ENCODE peak calls at places on chromosomes 16 and 17, in ten cellular contexts. Z, S, R, G, L, K, F, J, V and Y are unnamed samples.

GRCh38 chr16:324451-325334 is 27.8 kb downstream of the AXIN1 start:
- DNase-seq in Z (no peak), S (peak; percentile 14), R (no peak), G (no peak), L (no peak), K (no peak), F (no peak), J (no peak), V (peak; percentile 43), Y (peak; percentile 70)

GRCh38 chr16:30356401-30357084 is 1.4 kb upstream of the CD2BP2 start:
- DNase-seq in Z (no peak), S (peak; percentile 23), R (no peak), G (no peak), L (no peak), K (no peak), F (peak; percentile 14), J (peak; percentile 52), V (no peak), Y (no peak)

GRCh38 chr17:31394544-31394943 is 3.1 kb downstream of the RAB11FIP4 start:
- DNase-seq in Z (no peak), S (peak; percentile 48), R (peak; percentile 59), G (peak; percentile 85), L (no peak), K (peak; percentile 44), F (peak; percentile 77), J (no peak), V (peak; percentile 89), Y (peak; percentile 87)

GRCh38 chr16:593406-593805 is 3.5 kb downstream of the RAB40C start:
- DNase-seq in Z (no peak), S (no peak), R (no peak), G (no peak), L (peak; percentile 94), K (peak; percentile 77), F (no peak), J (no peak), V (peak; percentile 84), Y (no peak)

GRCh38 chr17:2071421-2072281 is 16.7 kb downstream of the HIC1 start:
- DNase-seq in Z (no peak), S (no peak), R (no peak), G (no peak), L (no peak), K (no peak), F (peak; percentile 21), J (no peak), V (no peak), Y (no peak)

GRCh38 chr17:58402047-58402446 is 15.3 kb downstream of the RNF43 start:
- DNase-seq in Z (peak; percentile 85), S (no peak), R (no peak), G (no peak), L (peak; percentile 40), K (peak; percentile 64), F (peak; percentile 55), J (no peak), V (no peak), Y (no peak)

GRCh38 chr17:20922128-20922670 is 120.6 kb downstream of the USP22 start:
- DNase-seq in Z (no peak), S (no peak), R (no peak), G (no peak), L (no peak), K (peak; percentile 23), F (peak; percentile 66), J (no peak), V (no peak), Y (no peak)

GRCh38 chr16:16021988-16022682 is 72.7 kb downstream of the ABCC1 start:
- DNase-seq in Z (peak; percentile 81), S (peak; percentile 60), R (no peak), G (no peak), L (peak; percentile 96), K (peak; percentile 95), F (peak; percentile 98), J (peak; percentile 82), V (peak; percentile 91), Y (no peak)

GRCh38 chr17:39724731-39725130 is 5.6 kb downstream of the MIEN1 start:
- DNase-seq in Z (no peak), S (no peak), R (no peak), G (no peak), L (no peak), K (no peak), F (no peak), J (no peak), V (no peak), Y (no peak)

GRCh38 chr16:9048302-9048700 is 43.1 kb upstream of the HAPSTR1 start:
- DNase-seq in Z (peak; percentile 29), S (no peak), R (no peak), G (no peak), L (no peak), K (peak; percentile 7), F (peak; percentile 55), J (no peak), V (no peak), Y (no peak)

GRCh38 chr16:87688876-87689815 is 76.6 kb downstream of the KLHDC4 start:
- DNase-seq in Z (no peak), S (no peak), R (no peak), G (no peak), L (no peak), K (no peak), F (no peak), J (no peak), V (no peak), Y (no peak)

GRCh38 chr16:85401370-85401916 is 211.7 kb upstream of the GSE1 start:
- DNase-seq in Z (no peak), S (no peak), R (no peak), G (no peak), L (no peak), K (no peak), F (no peak), J (no peak), V (no peak), Y (no peak)

GRCh38 chr16:85004587-85005205 is 6.6 kb downstream of the ZDHHC7 start:
- DNase-seq in Z (no peak), S (no peak), R (no peak), G (no peak), L (peak; percentile 69), K (peak; percentile 71), F (peak; percentile 90), J (no peak), V (peak; percentile 72), Y (no peak)

GRCh38 chr16:89048871-89049422 is 44.7 kb upstream of the ACSF3 start:
- DNase-seq in Z (no peak), S (no peak), R (no peak), G (no peak), L (no peak), K (no peak), F (no peak), J (no peak), V (no peak), Y (no peak)

GRCh38 chr17:57723427-57724037 is 21.6 kb downstream of the CCDC182 start:
- DNase-seq in Z (no peak), S (no peak), R (no peak), G (no peak), L (no peak), K (no peak), F (no peak), J (no peak), V (no peak), Y (no peak)

GRCh38 chr16:75618782-75619181 is 4.3 kb downstream of the ADAT1 start:
- DNase-seq in Z (no peak), S (no peak), R (no peak), G (no peak), L (no peak), K (no peak), F (no peak), J (no peak), V (no peak), Y (no peak)

GRCh38 chr16:7914738-7915137 is 582.1 kb downstream of the RBFOX1 start:
- DNase-seq in Z (no peak), S (no peak), R (no peak), G (no peak), L (no peak), K (no peak), F (no peak), J (no peak), V (peak; percentile 9), Y (no peak)

DNA sequence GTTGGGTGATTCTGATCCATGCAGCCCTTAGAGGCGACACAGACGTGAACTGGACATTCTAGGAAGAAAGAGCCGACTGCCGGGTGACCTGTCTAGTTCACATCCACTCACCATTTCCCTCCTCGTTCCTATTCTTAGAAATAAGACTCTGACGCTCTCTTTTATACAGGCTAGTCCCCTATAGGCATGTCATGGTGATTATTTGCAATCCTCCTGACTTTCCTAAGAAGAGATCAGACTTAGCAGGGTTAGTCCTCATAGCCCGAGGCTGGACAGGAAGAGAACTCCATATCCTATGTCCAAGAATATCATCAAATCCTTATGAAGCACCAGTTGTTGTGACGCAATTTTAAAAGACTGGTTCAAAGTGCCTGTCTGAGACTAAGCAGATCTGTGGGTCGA is 382.1 kb downstream of the SOX9 start:
- DNase-seq in Z (no peak), S (no peak), R (no peak), G (no peak), L (no peak), K (no peak), F (peak; percentile 69), J (no peak), V (no peak), Y (no peak)
- H3K4me3 ChIP-seq in Z (no peak overlapping the region), S (no peak overlapping the region), R (no peak overlapping the region), G (no peak overlapping the region), L (no peak overlapping the region), K (no peak overlapping the region), F (peak overlapping the region; percentile 53), J (no peak overlapping the region), V (no peak overlapping the region), Y (no peak overlapping the region)

DNA sequence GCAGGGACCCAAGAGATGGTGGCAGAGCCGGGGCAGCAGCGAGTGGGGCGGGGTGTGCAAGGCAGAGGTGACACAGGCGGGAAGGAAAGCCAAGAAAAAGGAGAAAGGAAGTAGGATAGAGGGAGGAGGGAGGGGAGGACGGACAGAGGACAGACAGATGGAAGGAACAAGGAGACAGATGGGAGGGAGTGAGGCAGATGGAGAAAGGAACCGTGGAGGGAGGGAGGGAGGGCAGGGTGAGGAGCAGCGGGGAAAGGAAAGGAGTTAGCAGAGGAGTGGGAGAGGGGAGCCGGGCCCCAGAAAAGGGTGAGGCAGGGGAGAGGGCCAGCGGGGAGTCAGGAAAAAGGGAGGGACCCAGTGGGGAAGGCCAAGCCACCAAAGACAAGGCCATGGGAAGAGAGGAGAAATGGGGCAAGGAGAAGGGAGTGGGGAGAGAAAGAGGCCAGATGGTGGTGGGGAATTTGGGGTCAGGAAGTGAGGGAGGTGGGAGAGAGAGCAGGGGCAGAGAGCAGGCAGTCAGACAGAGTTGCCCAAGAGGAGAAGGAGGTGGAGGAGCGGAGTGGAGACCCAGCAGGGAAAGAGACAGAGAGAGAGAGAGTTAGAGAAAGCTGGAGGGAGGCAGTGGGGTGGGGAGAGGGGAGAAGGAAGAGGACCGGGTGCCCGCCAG is 13.2 kb upstream of the ASGR1 start:
- DNase-seq in Z (no peak), S (no peak), R (no peak), G (no peak), L (no peak), K (no peak), F (no peak), J (no peak), V (no peak), Y (no peak)
- H3K9me2 ChIP-seq in Z (no peaks in the 10 kb centered on the region), S (no peaks in the 10 kb centered on the region), R (no peaks in the 10 kb centered on the region), G (no peaks in the 10 kb centered on the region), L (no peaks in the 10 kb centered on the region), K (no peaks in the 10 kb centered on the region), F (no peaks in the 10 kb centered on the region), J (no peaks in the 10 kb centered on the region), V (no peaks in the 10 kb centered on the region), Y (no peaks in the 10 kb centered on the region)

GRCh38 chr17:4335185-4335584 is 31.3 kb downstream of the UBE2G1 start:
- DNase-seq in Z (no peak), S (no peak), R (no peak), G (no peak), L (no peak), K (no peak), F (no peak), J (no peak), V (no peak), Y (no peak)
- H3K4me3 ChIP-seq in Z (no peak overlapping the region), S (no peak overlapping the region), R (no peak overlapping the region), G (no peak overlapping the region), L (no peak overlapping the region), K (no peak overlapping the region), F (no peak overlapping the region), J (no peak overlapping the region), V (no peak overlapping the region), Y (no peak overlapping the region)

GRCh38 chr16:4639899-4640509 is 15.4 kb downstream of the MGRN1 start:
- DNase-seq in Z (no peak), S (no peak), R (no peak), G (no peak), L (no peak), K (no peak), F (peak; percentile 12), J (no peak), V (no peak), Y (no peak)
- H3K9me2 ChIP-seq in Z (no peaks in the 10 kb centered on the region), S (no peaks in the 10 kb centered on the region), R (no peaks in the 10 kb centered on the region), G (no peaks in the 10 kb centered on the region), L (no peaks in the 10 kb centered on the region), K (no peaks in the 10 kb centered on the region), F (no peaks in the 10 kb centered on the region), J (no peaks in the 10 kb centered on the region), V (no peaks in the 10 kb centered on the region), Y (no peaks in the 10 kb centered on the region)